ENCODE peak calls at places on chromosomes 6 and 20, in seven cellular contexts. Z, E, P, W, T, L and J are unnamed samples.
A peak's percentile ranks its signal among the peaks of the same experiment; 100 is the strongest.

GRCh38 chr6:42294759-42295158 is 77.1 kb upstream of the MRPS10 start:
- DNase-seq in Z (no peak), E (peak; percentile 76), P (no peak), W (peak; percentile 81), T (no peak), L (no peak), J (no peak)

GRCh38 chr20:14477125-14477524 is 139.7 kb upstream of the FLRT3 start:
- DNase-seq in Z (no peak), E (peak; percentile 73), P (no peak), W (peak; percentile 5), T (no peak), L (no peak), J (no peak)

GRCh38 chr6:168631589-168631988 is 190.6 kb downstream of the SMOC2 start:
- DNase-seq in Z (no peak), E (no peak), P (no peak), W (no peak), T (no peak), L (peak; percentile 12), J (no peak)

GRCh38 chr20:1934578-1935573 is 39.7 kb downstream of the SIRPA start:
- DNase-seq in Z (no peak), E (peak; percentile 78), P (no peak), W (peak; percentile 90), T (no peak), L (no peak), J (no peak)

GRCh38 chr6:133774356-133774755 is 114.6 kb upstream of the TCF21 start:
- DNase-seq in Z (no peak), E (peak; percentile 75), P (no peak), W (peak; percentile 68), T (no peak), L (no peak), J (no peak)

GRCh38 chr6:63856271-63856670 is 220.7 kb downstream of the PHF3 start:
- DNase-seq in Z (no peak), E (no peak), P (no peak), W (peak; percentile 43), T (no peak), L (no peak), J (no peak)

GRCh38 chr6:41818271-41819054 is 31.0 kb downstream of the TOMM6 start:
- DNase-seq in Z (no peak), E (peak; percentile 31), P (no peak), W (peak; percentile 51), T (no peak), L (no peak), J (no peak)

GRCh38 chr6:28953039-28953872 is 29.5 kb upstream of the TRIM27 start:
- DNase-seq in Z (peak; percentile 43), E (peak; percentile 72), P (peak; percentile 41), W (peak; percentile 69), T (no peak), L (peak; percentile 69), J (peak; percentile 57)

GRCh38 chr6:163951326-163951725 is 536.8 kb downstream of the QKI start:
- DNase-seq in Z (no peak), E (no peak), P (no peak), W (no peak), T (no peak), L (no peak), J (no peak)

GRCh38 chr6:37809144-37809543 is 10.4 kb upstream of the ZFAND3 start:
- DNase-seq in Z (no peak), E (peak; percentile 44), P (no peak), W (no peak), T (no peak), L (no peak), J (no peak)

GRCh38 chr6:9126845-9127560 is 691.7 kb upstream of the SLC35B3 start:
- DNase-seq in Z (no peak), E (peak; percentile 99), P (no peak), W (peak; percentile 87), T (no peak), L (no peak), J (peak; percentile 98)

GRCh38 chr6:17703256-17703694 is 3.5 kb downstream of the NUP153 start:
- DNase-seq in Z (no peak), E (peak; percentile 82), P (no peak), W (peak; percentile 88), T (no peak), L (no peak), J (no peak)

GRCh38 chr20:13271977-13272975 is 51.2 kb downstream of the ISM1 start:
- DNase-seq in Z (no peak), E (no peak), P (no peak), W (no peak), T (no peak), L (no peak), J (no peak)
- H2BK5ac ChIP-seq in Z (no peak overlapping the region), E (no peak overlapping the region), P (no peak overlapping the region), W (no peak overlapping the region), T (no peak overlapping the region), L (no peak overlapping the region), J (no peak overlapping the region)

GRCh38 chr20:17644451-17644850 is 37.6 kb downstream of the RRBP1 start:
- DNase-seq in Z (no peak), E (no peak), P (no peak), W (no peak), T (no peak), L (no peak), J (peak; percentile 18)
- H3K4me2 ChIP-seq in Z (no peak overlapping the region), E (no peak overlapping the region), P (no peak overlapping the region), W (no peak overlapping the region), T (no peak overlapping the region), L (no peak overlapping the region), J (no peak overlapping the region)

DNA sequence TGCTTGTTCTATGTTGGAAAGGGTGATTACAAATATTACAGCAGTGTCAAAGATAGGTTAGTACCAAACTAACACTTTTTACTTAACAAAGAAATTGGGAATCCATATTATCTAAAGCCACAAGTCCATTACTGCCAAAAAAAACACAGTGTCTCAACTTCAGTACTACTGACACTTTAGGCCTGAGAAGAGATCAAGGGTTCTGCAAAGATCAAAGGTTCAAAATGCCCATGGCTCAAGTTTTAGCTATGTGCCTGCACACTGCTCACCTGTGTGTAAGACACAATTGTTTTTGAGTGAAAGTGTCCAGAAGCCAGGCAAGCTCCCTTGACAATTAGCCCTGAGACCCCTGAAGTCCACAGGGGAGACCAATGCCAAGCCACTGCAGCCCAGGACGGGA is 132.6 kb downstream of the ZMYND8 start:
- DNase-seq in Z (no peak), E (no peak), P (no peak), W (no peak), T (no peak), L (no peak), J (no peak)
- H2BK5ac ChIP-seq in Z (no peak overlapping the region), E (no peak overlapping the region), P (no peak overlapping the region), W (no peak overlapping the region), T (no peak overlapping the region), L (no peak overlapping the region), J (no peak overlapping the region)

GRCh38 chr6:148997863-148998262 is 251.0 kb downstream of the UST start:
- DNase-seq in Z (no peak), E (peak; percentile 73), P (no peak), W (peak; percentile 93), T (no peak), L (no peak), J (no peak)
- H3K4me2 ChIP-seq in Z (no peak overlapping the region), E (no peak overlapping the region), P (no peak overlapping the region), W (no peak overlapping the region), T (no peak overlapping the region), L (no peak overlapping the region), J (no peak overlapping the region)

DNA sequence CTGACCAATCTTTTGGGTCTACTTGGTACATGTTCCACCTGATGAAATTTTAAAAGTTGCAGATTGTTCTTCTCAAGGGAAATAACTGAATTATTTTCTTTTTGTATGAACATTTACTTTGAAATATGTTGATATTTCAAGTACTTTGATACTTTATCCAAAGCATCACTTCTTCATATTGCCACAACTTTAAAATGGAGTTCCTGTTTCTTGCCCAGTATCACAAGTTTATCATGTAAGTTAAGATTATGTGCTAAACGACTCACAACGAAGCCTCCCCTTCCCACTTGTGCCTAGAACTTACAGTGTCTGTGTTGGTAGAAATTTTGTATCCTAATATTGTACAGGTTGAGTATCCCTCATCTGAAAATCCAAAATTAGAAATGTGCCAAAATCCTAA is 108.4 kb downstream of the ARID1B start:
- DNase-seq in Z (no peak), E (no peak), P (no peak), W (no peak), T (no peak), L (no peak), J (no peak)
- H2BK5ac ChIP-seq in Z (no peak overlapping the region), E (no peak overlapping the region), P (no peak overlapping the region), W (no peak overlapping the region), T (no peak overlapping the region), L (no peak overlapping the region), J (no peak overlapping the region)

GRCh38 chr6:27260836-27261375 is 13.4 kb downstream of the PRSS16 start:
- DNase-seq in Z (no peak), E (no peak), P (no peak), W (no peak), T (no peak), L (peak; percentile 66), J (no peak)

GRCh38 chr6:27255866-27256265 is 8.4 kb downstream of the PRSS16 start:
- DNase-seq in Z (no peak), E (no peak), P (no peak), W (no peak), T (no peak), L (no peak), J (no peak)

GRCh38 chr6:27263886-27264285 is 16.4 kb downstream of the PRSS16 start:
- DNase-seq in Z (no peak), E (no peak), P (no peak), W (no peak), T (no peak), L (no peak), J (no peak)

GRCh38 chr6:27254566-27254965 is 7.1 kb downstream of the PRSS16 start:
- DNase-seq in Z (no peak), E (no peak), P (no peak), W (no peak), T (no peak), L (no peak), J (no peak)

DNA sequence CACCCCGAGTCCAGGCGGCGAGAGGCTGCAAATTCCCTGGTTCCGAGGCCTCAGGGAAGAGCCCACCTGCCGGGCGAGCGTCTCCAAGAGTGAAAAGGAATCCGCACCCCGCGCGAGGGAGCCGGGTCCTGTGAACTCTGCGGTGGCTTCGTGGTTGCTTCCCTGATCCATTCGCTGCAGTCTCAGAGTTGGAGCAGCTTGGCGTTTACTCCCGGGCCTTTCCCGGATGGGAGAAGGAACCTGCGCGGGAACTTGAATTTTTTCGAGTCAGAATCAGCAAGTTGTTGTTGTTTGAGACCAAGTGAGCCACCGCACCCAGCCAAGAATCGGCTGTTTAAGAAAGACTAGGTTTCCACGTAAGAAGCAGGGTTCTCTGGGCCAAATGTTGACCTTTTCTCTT is 12.8 kb downstream of the PRSS16 start:
- DNase-seq in Z (no peak), E (no peak), P (no peak), W (no peak), T (peak; percentile 61), L (peak; percentile 76), J (peak; percentile 53)
- H3K4me2 ChIP-seq in Z (peak overlapping the region; percentile 19), E (peak overlapping the region; percentile 20), P (peak overlapping the region; percentile 73), W (peak overlapping the region; percentile 93), T (peak overlapping the region; percentile 86), L (peak overlapping the region; percentile 35), J (peak overlapping the region; percentile 68)